ENCODE peak calls at places on chromosomes 3 and 15, in four cellular contexts. M, I, Y and E are unnamed samples.

GRCh38 chr15:32786906-32787305 is 69.1 kb downstream of the GREM1 start:
- DNase-seq in M (no peak), I (no peak), Y (peak; percentile 67), E (no peak)

GRCh38 chr3:104521606-104522336 is 844.9 kb upstream of the ALCAM start:
- DNase-seq in M (no peak), I (no peak), Y (no peak), E (peak; percentile 1)

GRCh38 chr3:71317749-71318458 is 265.6 kb downstream of the FOXP1 start:
- DNase-seq in M (no peak), I (no peak), Y (no peak), E (peak; percentile 14)

GRCh38 chr15:36361351-36361870 is 218.0 kb upstream of the CDIN1 start:
- DNase-seq in M (no peak), I (no peak), Y (peak; percentile 37), E (peak; percentile 70)

GRCh38 chr3:119338749-119339148 is 44.6 kb downstream of the ARHGAP31 start:
- DNase-seq in M (no peak), I (no peak), Y (no peak), E (no peak)

GRCh38 chr3:14425574-14426304 is 23.3 kb downstream of the SLC6A6 start:
- DNase-seq in M (no peak), I (no peak), Y (no peak), E (no peak)

GRCh38 chr15:68609618-68610017 is 30.8 kb downstream of the CORO2B start:
- DNase-seq in M (no peak), I (no peak), Y (no peak), E (peak; percentile 70)

GRCh38 chr15:58066042-58066867 is 744 bp upstream of the ALDH1A2 start:
- DNase-seq in M (peak; percentile 78), I (peak; percentile 48), Y (peak; percentile 69), E (peak; percentile 44)

GRCh38 chr3:181567446-181568075 is 144.2 kb upstream of the SOX2 start:
- DNase-seq in M (no peak), I (no peak), Y (no peak), E (no peak)

GRCh38 chr3:155292133-155292532 is 1.4 kb downstream of the STRIT1 start:
- DNase-seq in M (no peak), I (no peak), Y (no peak), E (no peak)

GRCh38 chr3:97940034-97940433 is 32.2 kb downstream of the RIOX2 start:
- DNase-seq in M (no peak), I (no peak), Y (peak; percentile 52), E (no peak)

GRCh38 chr15:25933456-25934158 is 70.5 kb upstream of the ATP10A start:
- DNase-seq in M (peak; percentile 86), I (peak; percentile 51), Y (peak; percentile 92), E (peak; percentile 6)

GRCh38 chr15:79032656-79033055 is 57.9 kb downstream of the RASGRF1 start:
- DNase-seq in M (no peak), I (no peak), Y (no peak), E (no peak)

GRCh38 chr3:154040283-154040682 is 80.9 kb upstream of the ARHGEF26 start:
- DNase-seq in M (no peak), I (no peak), Y (no peak), E (peak; percentile 33)

GRCh38 chr15:73228128-73228646 is 140.6 kb downstream of the HCN4 start:
- DNase-seq in M (no peak), I (no peak), Y (no peak), E (peak; percentile 30)

GRCh38 chr3:23055733-23056376 is 147.3 kb upstream of the UBE2E2 start:
- DNase-seq in M (no peak), I (no peak), Y (no peak), E (peak; percentile 62)

GRCh38 chr3:179093807-179094206 is 22.2 kb upstream of the ZMAT3 start:
- DNase-seq in M (no peak), I (no peak), Y (peak; percentile 51), E (peak; percentile 71)

GRCh38 chr15:58797505-58797904 is 26.4 kb downstream of the MINDY2 start:
- DNase-seq in M (no peak), I (no peak), Y (no peak), E (no peak)

GRCh38 chr3:5095879-5096278 is 26.2 kb upstream of the ARL8B start:
- DNase-seq in M (peak; percentile 77), I (peak; percentile 33), Y (peak; percentile 59), E (peak; percentile 6)

GRCh38 chr3:127584734-127585133 is 5.8 kb downstream of the TPRA1 start:
- DNase-seq in M (no peak), I (no peak), Y (no peak), E (no peak)

GRCh38 chr3:143362115-143362992 is 242.8 kb downstream of the CHST2 start:
- DNase-seq in M (no peak), I (no peak), Y (no peak), E (peak; percentile 4)

GRCh38 chr15:33737687-33738606 is 230.3 kb upstream of the CHRM5 start:
- DNase-seq in M (peak; percentile 74), I (peak; percentile 49), Y (peak; percentile 74), E (peak; percentile 40)

GRCh38 chr15:101256756-101257155 is 4.9 kb upstream of the CHSY1 start:
- DNase-seq in M (no peak), I (no peak), Y (no peak), E (no peak)

GRCh38 chr3:132047209-132047608 is 12.4 kb upstream of the CPNE4 start:
- DNase-seq in M (no peak), I (no peak), Y (no peak), E (no peak)

GRCh38 chr3:124636863-124637296 is 93.4 kb upstream of the UMPS start:
- DNase-seq in M (no peak), I (no peak), Y (no peak), E (no peak)

GRCh38 chr3:21356402-21356801 is 394.6 kb downstream of the ZNF385D start:
- DNase-seq in M (no peak), I (no peak), Y (no peak), E (no peak)

GRCh38 chr3:3753416-3753815 is 45.8 kb upstream of the LRRN1 start:
- DNase-seq in M (no peak), I (no peak), Y (peak; percentile 49), E (no peak)
- H2AK5ac ChIP-seq in M (no peak overlapping the region), I (no peak overlapping the region), Y (no peak overlapping the region), E (no peak overlapping the region)

DNA sequence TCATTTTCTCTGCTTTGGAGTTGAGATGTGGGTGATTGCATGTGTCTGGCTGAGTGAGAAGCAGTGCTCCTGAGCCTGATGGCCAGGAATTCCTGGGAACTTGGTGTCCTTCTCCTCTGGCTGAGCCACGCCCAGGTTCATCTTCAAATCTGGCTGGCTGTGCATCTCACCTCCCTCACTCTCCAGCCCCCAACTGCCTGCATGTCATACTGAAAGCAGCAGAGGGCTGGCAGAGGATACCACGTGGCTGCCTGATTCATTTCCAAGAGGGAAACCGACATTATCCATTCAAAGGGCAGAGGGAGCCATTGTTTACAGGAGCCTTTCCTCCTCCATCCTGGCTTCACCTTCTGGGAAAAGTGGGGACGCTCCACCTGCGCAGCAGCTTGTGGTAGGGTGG is 57.4 kb downstream of the ABHD5 start:
- DNase-seq in M (no peak), I (no peak), Y (no peak), E (peak; percentile 29)
- H2AK5ac ChIP-seq in M (no peak overlapping the region), I (no peak overlapping the region), Y (no peak overlapping the region), E (no peak overlapping the region)

GRCh38 chr3:194633349-194634004 is at the start of gene TMEM44:
- DNase-seq in M (peak; percentile 85), I (peak; percentile 86), Y (peak; percentile 89), E (peak; percentile 86)

GRCh38 chr3:194640829-194641228 is 7.6 kb upstream of the TMEM44 start:
- DNase-seq in M (no peak), I (no peak), Y (peak; percentile 62), E (peak; percentile 45)

GRCh38 chr3:194637066-194637465 is 3.8 kb upstream of the TMEM44 start:
- DNase-seq in M (no peak), I (no peak), Y (peak; percentile 52), E (no peak)

GRCh38 chr3:194638991-194639605 is 5.9 kb upstream of the TMEM44 start:
- DNase-seq in M (no peak), I (no peak), Y (no peak), E (no peak)

DNA sequence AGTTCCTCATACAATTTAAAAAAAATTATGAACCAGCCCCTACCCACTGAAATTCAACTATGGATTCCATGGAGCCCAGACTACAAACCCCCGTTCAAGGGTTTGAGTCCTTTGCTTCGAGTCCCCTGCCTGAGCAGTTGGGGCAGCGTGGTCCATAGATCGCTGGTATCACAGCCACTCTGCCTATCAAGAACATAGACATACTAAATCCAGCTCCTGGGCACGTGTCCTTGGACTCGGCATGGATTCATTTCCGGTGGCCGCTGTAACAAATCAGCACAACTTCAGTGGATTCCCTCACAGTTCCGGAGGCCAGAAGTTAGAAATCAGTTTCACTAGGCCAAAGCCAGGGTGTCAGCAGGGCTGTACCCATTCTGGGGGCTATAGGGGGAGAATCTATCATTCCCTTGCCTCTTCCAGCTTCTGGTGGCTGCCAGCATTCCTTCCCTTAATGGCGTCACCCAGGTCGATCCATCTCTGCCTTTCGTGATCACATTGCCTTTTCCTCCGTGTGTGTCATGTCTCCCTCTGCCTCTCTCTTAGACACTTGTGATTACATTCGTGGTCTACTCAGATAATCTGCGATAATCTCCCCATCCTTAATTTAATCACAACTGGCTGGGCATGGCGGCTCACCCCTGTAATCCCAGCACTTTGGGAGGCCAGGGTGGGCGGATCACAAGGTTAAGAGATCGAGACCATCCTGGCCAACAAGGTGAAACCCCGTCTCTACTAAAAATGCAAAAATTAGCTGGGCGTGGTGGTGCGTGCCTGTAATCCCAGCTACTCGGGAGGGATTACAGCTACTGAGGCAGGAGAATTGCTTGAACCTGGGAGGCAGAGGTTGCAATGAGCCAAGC is 4.6 kb upstream of the TMEM44 start:
- DNase-seq in M (no peak), I (no peak), Y (no peak), E (no peak)
- H2AK5ac ChIP-seq in M (no peak overlapping the region), I (no peak overlapping the region), Y (no peak overlapping the region), E (no peak overlapping the region)

GRCh38 chr3:195247086-195247862 is 23.7 kb downstream of the XXYLT1 start:
- DNase-seq in M (no peak), I (no peak), Y (no peak), E (no peak)
- H2AK5ac ChIP-seq in M (no peak overlapping the region), I (no peak overlapping the region), Y (no peak overlapping the region), E (no peak overlapping the region)

DNA sequence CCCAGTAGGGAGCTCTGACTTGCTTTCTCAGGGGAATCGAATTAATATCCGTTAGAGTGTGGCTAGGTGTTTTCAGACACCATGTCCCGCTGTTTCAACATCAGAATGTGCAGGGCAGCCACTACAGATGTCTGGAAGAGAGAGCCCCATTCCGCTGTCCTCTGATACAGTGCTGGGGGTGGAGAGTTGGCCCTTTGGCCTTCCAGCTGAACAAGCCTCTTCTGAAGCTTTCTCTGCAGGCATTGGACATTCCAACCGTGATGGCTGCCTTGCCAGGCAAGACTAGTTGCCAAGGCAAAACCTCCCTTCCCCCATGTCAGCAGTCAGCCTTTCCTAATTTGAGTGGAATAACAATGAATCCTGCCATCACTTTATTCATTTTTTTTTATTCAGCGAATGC is 1.5 kb downstream of the FAH start:
- DNase-seq in M (no peak), I (no peak), Y (no peak), E (peak; percentile 44)
- H2AK5ac ChIP-seq in M (no peak overlapping the region), I (peak overlapping the region; percentile 37), Y (no peak overlapping the region), E (peak overlapping the region; percentile 84)

GRCh38 chr15:28888900-28889299 is 3.1 kb downstream of the APBA2 start:
- DNase-seq in M (no peak), I (no peak), Y (no peak), E (no peak)
- H2AK5ac ChIP-seq in M (no peak overlapping the region), I (peak overlapping the region; percentile 83), Y (no peak overlapping the region), E (no peak overlapping the region)

GRCh38 chr15:62439543-62440016 is 274.5 kb upstream of the C2CD4B start:
- DNase-seq in M (no peak), I (no peak), Y (no peak), E (peak; percentile 75)
- H2AK5ac ChIP-seq in M (no peak overlapping the region), I (no peak overlapping the region), Y (no peak overlapping the region), E (no peak overlapping the region)

GRCh38 chr15:70193734-70194133 is 96.0 kb upstream of the TLE3 start:
- DNase-seq in M (no peak), I (no peak), Y (no peak), E (no peak)
- H2AK5ac ChIP-seq in M (no peak overlapping the region), I (peak overlapping the region; percentile 4), Y (no peak overlapping the region), E (no peak overlapping the region)